ENCODE peak calls at places on chromosomes 5 and 9, in ten cellular contexts. N, H, U, W, I, L, R, O, D and V are unnamed samples. For H3K4me1, the result is how much of the 10 kb centered on the place peaks cover.

GRCh38 chr5:152142845-152143469 is 218.3 kb upstream of the GLRA1 start:
- DNase-seq in N (peak), O (peak), H (peak), W (no peak), I (peak), L (peak), R (peak), U (peak), D (peak), V (peak)

GRCh38 chr5:10552183-10553143 is 11.4 kb upstream of the ANKRD33B start:
- DNase-seq in R (no peak), U (no peak), W (no peak), N (no peak), O (no peak), L (no peak), H (no peak), I (peak), D (no peak), V (peak)

GRCh38 chr9:74496819-74497749 is at the start of gene RORB:
- DNase-seq in H (peak), R (peak), N (peak), W (peak), U (peak), L (peak), D (no peak), I (no peak), O (peak), V (no peak)

GRCh38 chr9:81894891-81895290 is 33.3 kb upstream of the SPATA31D4 start:
- DNase-seq in W (no peak), L (no peak), R (no peak), O (no peak), I (no peak), N (no peak), H (no peak), U (no peak), D (no peak), V (no peak)

GRCh38 chr5:170603101-170603500 is 99.3 kb downstream of the KCNIP1 start:
- DNase-seq in H (no peak), R (no peak), O (no peak), W (no peak), D (no peak), U (no peak), L (no peak), I (no peak), N (peak), V (no peak)

GRCh38 chr5:33792559-33792958 is 99.2 kb downstream of the ADAMTS12 start:
- DNase-seq in W (no peak), I (no peak), L (no peak), D (no peak), R (no peak), H (no peak), O (no peak), U (no peak), N (no peak), V (no peak)

GRCh38 chr5:150263801-150264621 is 25.6 kb downstream of the CAMK2A start:
- DNase-seq in U (no peak), O (no peak), W (peak), H (peak), N (no peak), R (peak), I (no peak), L (peak), D (peak), V (peak)

GRCh38 chr5:9069650-9070049 is 476.2 kb downstream of the SEMA5A start:
- DNase-seq in L (peak), I (no peak), H (no peak), N (no peak), O (no peak), U (no peak), W (no peak), R (no peak), D (no peak), V (no peak)

GRCh38 chr5:178589180-178590140 is 733 bp downstream of the COL23A1 start:
- DNase-seq in R (no peak), H (no peak), D (no peak), W (peak), L (peak), N (peak), U (peak), I (no peak), O (no peak), V (no peak)

GRCh38 chr5:115179959-115180709 is 10.4 kb upstream of the TRIM36 start:
- DNase-seq in D (peak), R (no peak), L (peak), I (no peak), U (no peak), O (no peak), N (peak), W (peak), H (no peak), V (peak)

GRCh38 chr5:83085106-83085505 is 7.8 kb downstream of the XRCC4 start:
- DNase-seq in U (no peak), H (no peak), L (no peak), N (no peak), D (no peak), I (no peak), O (no peak), R (no peak), W (no peak), V (no peak)

GRCh38 chr5:169895876-169896275 is 84.4 kb downstream of the INSYN2B start:
- DNase-seq in D (no peak), L (peak), R (no peak), U (peak), O (no peak), N (no peak), H (no peak), I (no peak), W (no peak), V (no peak)

GRCh38 chr9:83130541-83130940 is 67.6 kb upstream of the RASEF start:
- DNase-seq in N (no peak), U (no peak), H (peak), O (no peak), R (no peak), L (no peak), D (no peak), I (no peak), W (no peak), V (peak)

GRCh38 chr9:70421272-70422180 is 7.1 kb upstream of the KLF9 start:
- DNase-seq in D (peak), H (peak), W (no peak), N (peak), R (no peak), L (peak), U (no peak), I (no peak), O (peak), V (no peak)

GRCh38 chr9:33782395-33783152 is 12.8 kb upstream of the PRSS3 start:
- DNase-seq in N (no peak), R (no peak), H (no peak), O (no peak), W (no peak), I (no peak), D (no peak), U (no peak), L (peak), V (peak)

GRCh38 chr9:113638504-113638903 is 175.0 kb downstream of the RGS3 start:
- DNase-seq in D (no peak), N (no peak), U (no peak), W (no peak), R (no peak), I (no peak), L (no peak), O (no peak), H (no peak), V (no peak)

GRCh38 chr5:123438244-123438643 is 15.0 kb upstream of the CEP120 start:
- DNase-seq in U (no peak), N (no peak), H (no peak), R (no peak), D (no peak), O (no peak), I (no peak), L (no peak), W (no peak), V (no peak)

GRCh38 chr9:70988551-70988950 is 132.9 kb downstream of the TRPM3 start:
- DNase-seq in R (no peak), U (no peak), I (no peak), H (no peak), O (no peak), N (no peak), L (no peak), W (no peak), D (no peak), V (no peak)

GRCh38 chr9:9215050-9215449 is 1397.8 kb downstream of the PTPRD start:
- DNase-seq in D (no peak), R (no peak), W (no peak), N (no peak), L (no peak), I (no peak), U (no peak), O (no peak), H (no peak), V (no peak)

GRCh38 chr9:130845901-130846381 is 10.9 kb downstream of the ABL1 start:
- DNase-seq in N (no peak), U (no peak), I (no peak), W (no peak), L (peak), D (peak), H (no peak), O (no peak), R (no peak), V (peak)

GRCh38 chr5:150789943-150790611 is 11.5 kb downstream of the SMIM3 start:
- DNase-seq in U (no peak), N (peak), W (no peak), D (peak), L (peak), R (no peak), O (peak), H (peak), I (no peak), V (no peak)

GRCh38 chr5:168978015-168978414 is 322.9 kb downstream of the SLIT3 start:
- DNase-seq in L (no peak), N (no peak), U (no peak), W (no peak), I (no peak), H (no peak), O (no peak), R (no peak), D (no peak), V (no peak)

GRCh38 chr5:31442253-31442820 is 89.6 kb downstream of the DROSHA start:
- DNase-seq in R (no peak), H (no peak), N (no peak), W (no peak), U (no peak), O (no peak), L (peak), D (no peak), I (no peak), V (peak)

GRCh38 chr5:131379723-131380122 is 115.9 kb downstream of the CDC42SE2 start:
- DNase-seq in N (no peak), L (peak), I (peak), W (no peak), D (no peak), O (peak), H (peak), U (no peak), R (no peak), V (peak)

GRCh38 chr9:134629586-134630392 is 11.8 kb upstream of the COL5A1 start:
- DNase-seq in N (no peak), H (peak), O (no peak), D (peak), W (peak), R (no peak), I (no peak), U (peak), L (no peak), V (no peak)

GRCh38 chr9:116066221-116066620 is 87.4 kb upstream of the PAPPA start:
- DNase-seq in I (no peak), L (peak), D (no peak), R (no peak), U (no peak), O (no peak), N (no peak), W (no peak), H (no peak), V (no peak)

GRCh38 chr9:114395196-114395595 is 7.4 kb upstream of the AKNA start:
- DNase-seq in R (no peak), U (no peak), W (no peak), I (no peak), D (peak), H (no peak), N (peak), O (no peak), L (no peak), V (no peak)

GRCh38 chr5:154207204-154207603 is 16.7 kb downstream of the GALNT10 start:
- DNase-seq in D (no peak), L (no peak), H (no peak), N (no peak), W (no peak), R (no peak), U (no peak), O (no peak), I (no peak), V (no peak)

GRCh38 chr9:69758981-69759477 is 782 bp downstream of the PTAR1 start:
- DNase-seq in W (no peak), H (no peak), U (no peak), N (no peak), L (peak), O (no peak), D (no peak), I (no peak), R (no peak), V (peak)

GRCh38 chr9:135971892-135972291 is 10.7 kb upstream of the UBAC1 start:
- DNase-seq in H (peak), U (no peak), R (peak), W (no peak), O (peak), D (no peak), N (peak), L (no peak), I (peak), V (no peak)

GRCh38 chr5:32027093-32027716 is 146.9 kb downstream of the GOLPH3 start:
- DNase-seq in R (no peak), U (no peak), L (peak), D (no peak), N (peak), I (no peak), O (no peak), W (no peak), H (no peak), V (no peak)

GRCh38 chr9:89822996-89823395 is 218.2 kb downstream of the GADD45G start:
- DNase-seq in I (no peak), R (no peak), U (no peak), O (no peak), D (no peak), W (no peak), H (no peak), L (no peak), N (no peak), V (no peak)

GRCh38 chr5:117204926-117205869 is 630.6 kb upstream of the SEMA6A start:
- DNase-seq in D (no peak), I (no peak), N (peak), U (no peak), H (no peak), W (no peak), O (no peak), L (no peak), R (no peak), V (no peak)

GRCh38 chr5:34804913-34805312 is 34.1 kb upstream of the TTC23L start:
- DNase-seq in L (no peak), H (no peak), W (no peak), D (no peak), O (no peak), I (no peak), U (no peak), N (no peak), R (no peak), V (no peak)

GRCh38 chr5:10546186-10546585 is 17.7 kb upstream of the ANKRD33B start:
- DNase-seq in D (no peak), H (no peak), I (no peak), U (no peak), R (no peak), N (no peak), O (no peak), L (no peak), W (no peak), V (no peak)

GRCh38 chr5:171540865-171541264 is 121.4 kb downstream of the FGF18 start:
- DNase-seq in L (no peak), D (no peak), R (no peak), H (no peak), W (no peak), O (no peak), I (no peak), U (no peak), N (no peak), V (no peak)

GRCh38 chr5:59757442-59757841 is 136.1 kb downstream of the PDE4D start:
- DNase-seq in O (no peak), L (peak), U (no peak), D (no peak), I (no peak), W (no peak), H (peak), R (no peak), N (peak), V (peak)

GRCh38 chr5:59758566-59758965 is 135.0 kb downstream of the PDE4D start:
- DNase-seq in N (no peak), L (no peak), U (no peak), R (no peak), H (no peak), I (no peak), D (no peak), W (no peak), O (no peak), V (no peak)

GRCh38 chr5:59759600-59760357 is 133.7 kb downstream of the PDE4D start:
- DNase-seq in W (no peak), H (no peak), O (no peak), I (no peak), U (no peak), N (peak), L (peak), D (no peak), R (no peak), V (peak)

GRCh38 chr5:59763545-59763944 is 130.0 kb downstream of the PDE4D start:
- DNase-seq in N (no peak), O (no peak), I (no peak), D (no peak), U (no peak), H (no peak), W (no peak), R (no peak), L (no peak), V (no peak)

DNA sequence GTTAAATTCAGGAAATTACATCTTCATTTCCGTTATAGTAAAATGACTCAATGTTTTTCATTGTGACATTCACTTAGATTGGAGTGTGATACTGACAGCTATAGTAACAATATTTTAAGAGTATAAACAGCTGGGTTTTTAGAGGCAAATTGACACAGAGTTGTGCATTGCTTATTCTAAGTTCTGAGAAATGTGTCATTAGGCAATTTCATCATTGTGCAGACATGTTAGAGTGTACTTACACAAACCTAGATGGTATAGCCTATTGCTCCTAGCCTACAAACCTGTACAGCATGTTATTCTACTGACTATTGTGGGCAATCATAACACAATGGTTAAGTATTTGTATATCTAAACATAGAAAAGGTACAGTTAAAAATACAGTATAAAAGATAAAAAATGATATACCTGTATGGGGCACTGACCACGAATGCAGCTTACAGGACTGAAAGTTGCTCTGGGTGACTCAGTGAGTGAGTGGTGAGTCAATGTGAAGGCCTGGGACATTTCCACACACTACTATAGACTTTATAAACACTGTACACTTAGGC is 132.7 kb downstream of the PDE4D start:
- DNase-seq in R (no peak), W (no peak), I (no peak), H (peak), D (no peak), L (peak), O (no peak), N (no peak), U (no peak), V (no peak)
- H3K4me1 ChIP-seq in R (under half), W (under half), I (under half), H (under half), D (under half), L (under half), O (under half), N (under half), U (under half), V (half or more)

DNA sequence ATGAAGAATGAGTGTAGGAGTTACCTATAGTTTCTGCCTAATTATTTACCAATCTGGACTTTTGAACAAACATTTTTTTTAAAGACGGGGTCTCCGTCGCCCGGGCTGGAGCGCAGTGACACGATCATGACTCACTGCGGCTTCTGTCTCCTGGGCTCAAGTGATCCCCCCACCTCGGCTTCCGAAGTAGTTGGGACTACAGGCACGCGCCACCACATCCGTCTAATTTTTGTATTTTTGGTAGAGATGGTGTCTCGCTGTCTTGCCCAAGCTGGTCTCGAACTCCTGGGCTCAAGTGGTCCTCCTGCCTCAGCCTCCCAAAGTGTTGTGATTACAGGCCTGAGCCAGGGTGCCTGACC is 1.5 kb downstream of the CTNNA1 start:
- DNase-seq in I (no peak), U (no peak), D (no peak), H (no peak), L (no peak), R (no peak), W (no peak), O (no peak), N (no peak), V (peak)
- H3K4me1 ChIP-seq in I (under half), U (half or more), D (under half), H (under half), L (under half), R (under half), W (half or more), O (under half), N (under half), V (under half)

GRCh38 chr9:105248691-105249090 is 4.2 kb downstream of the SLC44A1 start:
- DNase-seq in O (no peak), U (no peak), H (no peak), W (no peak), D (no peak), R (no peak), I (no peak), L (no peak), N (no peak), V (no peak)
- H3K4me1 ChIP-seq in O (under half), U (under half), H (under half), W (under half), D (under half), R (under half), I (half or more), L (under half), N (under half), V (under half)

DNA sequence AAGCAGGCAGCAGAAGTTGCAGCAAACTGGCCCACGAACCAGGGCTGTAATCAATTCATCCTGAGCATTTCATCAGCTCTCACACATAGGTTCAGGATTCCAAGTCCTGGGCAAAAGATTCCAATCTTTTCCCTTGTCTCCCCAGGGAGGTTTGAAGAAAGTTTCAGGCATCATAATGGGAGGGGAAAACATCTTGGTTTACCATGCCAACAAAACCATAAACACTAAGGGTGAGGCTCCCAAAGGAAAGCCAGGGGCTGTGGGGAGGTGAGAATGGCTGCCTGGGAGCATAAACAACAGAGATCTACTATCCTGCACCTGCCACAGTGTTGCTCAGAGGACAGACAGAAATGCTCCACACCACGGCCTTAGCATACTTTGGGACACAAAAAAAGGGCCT is 94.6 kb downstream of the SH3TC2 start:
- DNase-seq in I (no peak), N (peak), L (no peak), U (no peak), W (no peak), D (no peak), O (no peak), H (no peak), R (no peak), V (no peak)
- H3K4me1 ChIP-seq in I (under half), N (under half), L (under half), U (half or more), W (under half), D (under half), O (under half), H (under half), R (under half), V (under half)

DNA sequence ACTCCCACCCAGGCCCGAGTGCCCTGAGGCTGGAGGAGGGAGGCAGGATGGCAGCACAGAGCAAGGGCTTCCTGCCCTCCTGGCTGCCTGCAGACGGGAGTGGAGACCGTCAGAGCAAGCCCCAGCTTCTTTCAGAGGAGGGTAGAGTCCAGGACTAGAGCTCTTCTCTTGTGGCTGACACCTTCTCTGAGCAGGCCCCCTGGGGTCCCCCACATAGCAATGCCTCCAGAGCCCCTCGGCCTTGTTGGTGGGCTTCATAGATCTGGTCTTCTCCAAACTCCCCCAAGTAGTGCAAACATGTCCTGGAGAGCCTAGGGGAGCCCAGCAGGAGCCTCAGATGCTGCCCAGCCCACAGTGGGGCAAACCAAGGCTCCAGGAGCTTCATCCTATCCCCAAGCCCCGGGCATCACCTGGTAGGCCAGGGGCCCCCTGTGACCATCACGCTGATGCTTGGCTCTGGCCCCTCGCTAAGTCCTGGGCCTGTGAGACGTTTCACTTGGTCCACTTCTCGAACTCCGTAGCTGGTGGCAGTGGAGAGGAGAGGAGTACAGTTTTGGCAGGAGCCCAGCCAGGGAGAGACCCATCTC is 2.0 kb downstream of the MZB1 start:
- DNase-seq in H (no peak), L (no peak), W (no peak), R (no peak), O (no peak), D (peak), N (no peak), I (peak), U (no peak), V (no peak)
- H3K4me1 ChIP-seq in H (under half), L (under half), W (half or more), R (half or more), O (half or more), D (under half), N (under half), I (half or more), U (half or more), V (half or more)